ENCODE peak calls at places on chromosomes 6 and 20, in six cellular contexts. H is activated gamma-delta T cell; T is right lobe of liver; D is heart right ventricle; K is activated CD4-positive, alpha-beta T cell treated with anti-CD3 and anti-CD28 coated beads, Interleukin-2, amount 50 U/mL, for 4 hours; Q is tibial artery. O is an unnamed sample.
A peak's percentile ranks its signal among the peaks of the same experiment; 100 is the strongest.

GRCh38 chr20:8133816-8134451 is 1.9 kb downstream of the PLCB1 start:
- DNase-seq in H (no peak), T (no peak), D (no peak), K (no peak), Q (no peak), O (no peak)

GRCh38 chr6:32692019-32692418 is 25.6 kb upstream of the HLA-DQB1 start:
- DNase-seq in H (no peak), T (no peak), D (peak; percentile 14), K (peak; percentile 55), Q (no peak), O (no peak)

GRCh38 chr6:29908710-29909109 is 33.6 kb upstream of the HLA-A start:
- DNase-seq in H (no peak), T (no peak), D (no peak), K (no peak), Q (no peak), O (no peak)

GRCh38 chr20:61519488-61519887 is 267.4 kb downstream of the CDH4 start:
- DNase-seq in H (no peak), T (peak; percentile 24), D (no peak), K (no peak), Q (no peak), O (no peak)

GRCh38 chr6:1821188-1822183 is 211.8 kb downstream of the FOXC1 start:
- DNase-seq in H (no peak), T (no peak), D (peak; percentile 11), K (no peak), Q (no peak), O (no peak)

GRCh38 chr6:103079867-103080266 is 1686.4 kb downstream of the GRIK2 start:
- DNase-seq in H (no peak), T (no peak), D (no peak), K (no peak), Q (no peak), O (no peak)

GRCh38 chr20:35293303-35294292 is 1.4 kb upstream of the FAM83C start:
- DNase-seq in H (no peak), T (peak; percentile 34), D (no peak), K (no peak), Q (no peak), O (no peak)

GRCh38 chr20:3933126-3933684 is 44.0 kb downstream of the PANK2 start:
- DNase-seq in H (no peak), T (no peak), D (no peak), K (no peak), Q (no peak), O (no peak)

GRCh38 chr6:113630365-113630737 is 226.8 kb upstream of the MARCKS start:
- DNase-seq in H (no peak), T (no peak), D (no peak), K (no peak), Q (no peak), O (no peak)